ENCODE peak calls at places on chromosomes 6 and 20, in five cellular contexts. One of them, this sample, is unnamed.

GRCh38 chr20:732727-733126 is 35.6 kb downstream of the SLC52A3 start:
- DNase-seq in Panc1: no peak
- DNase-seq in cardiac muscle cell: no peak
- DNase-seq in heart left ventricle: no peak
- DNase-seq in psoas muscle: no peak
- DNase-seq in this sample: no peak

GRCh38 chr6:107315116-107315515 is 144.2 kb downstream of the PDSS2 start:
- DNase-seq in heart left ventricle: no peak
- DNase-seq in Panc1: no peak
- DNase-seq in psoas muscle: no peak
- DNase-seq in cardiac muscle cell: no peak
- DNase-seq in this sample: no peak

GRCh38 chr6:116616757-116617093 is 446 bp downstream of the RSPH4A start:
- DNase-seq in heart left ventricle: peak; percentile 21
- DNase-seq in psoas muscle: peak; percentile 21
- DNase-seq in cardiac muscle cell: no peak
- DNase-seq in Panc1: no peak
- DNase-seq in this sample: peak; percentile 3

GRCh38 chr20:998431-998830 is 3.7 kb downstream of the RSPO4 start:
- DNase-seq in heart left ventricle: no peak
- DNase-seq in cardiac muscle cell: no peak
- DNase-seq in psoas muscle: no peak
- DNase-seq in Panc1: no peak
- DNase-seq in this sample: no peak

GRCh38 chr6:37500294-37500608 is 558 bp upstream of the CCDC167 start:
- DNase-seq in cardiac muscle cell: no peak
- DNase-seq in Panc1: no peak
- DNase-seq in psoas muscle: no peak
- DNase-seq in heart left ventricle: no peak
- DNase-seq in this sample: no peak

GRCh38 chr6:159045826-159046225 is 1.0 kb upstream of the TAGAP start:
- DNase-seq in Panc1: no peak
- DNase-seq in psoas muscle: no peak
- DNase-seq in heart left ventricle: no peak
- DNase-seq in cardiac muscle cell: no peak
- DNase-seq in this sample: no peak

GRCh38 chr6:30325873-30326445 is 768 bp upstream of the TRIM39 start:
- DNase-seq in psoas muscle: peak; percentile 40
- DNase-seq in Panc1: peak; percentile 36
- DNase-seq in cardiac muscle cell: no peak
- DNase-seq in heart left ventricle: peak; percentile 41
- DNase-seq in this sample: no peak

GRCh38 chr6:2697291-2697690 is 53.4 kb downstream of the MYLK4 start:
- DNase-seq in heart left ventricle: no peak
- DNase-seq in cardiac muscle cell: no peak
- DNase-seq in psoas muscle: no peak
- DNase-seq in Panc1: no peak
- DNase-seq in this sample: no peak

GRCh38 chr6:129498950-129499870 is 210.8 kb downstream of the ARHGAP18 start:
- DNase-seq in cardiac muscle cell: peak; percentile 70
- DNase-seq in psoas muscle: no peak
- DNase-seq in heart left ventricle: no peak
- DNase-seq in Panc1: peak; percentile 20
- DNase-seq in this sample: no peak

GRCh38 chr6:147035891-147036290 is 168.3 kb upstream of the STXBP5 start:
- DNase-seq in heart left ventricle: no peak
- DNase-seq in Panc1: no peak
- DNase-seq in psoas muscle: no peak
- DNase-seq in cardiac muscle cell: peak; percentile 36
- DNase-seq in this sample: no peak

GRCh38 chr6:106039836-106040592 is 46.1 kb upstream of the PRDM1 start:
- DNase-seq in heart left ventricle: no peak
- DNase-seq in cardiac muscle cell: no peak
- DNase-seq in psoas muscle: no peak
- DNase-seq in Panc1: no peak
- DNase-seq in this sample: no peak

GRCh38 chr20:31551581-31552081 is 37.4 kb downstream of the HM13 start:
- DNase-seq in cardiac muscle cell: no peak
- DNase-seq in Panc1: no peak
- DNase-seq in psoas muscle: no peak
- DNase-seq in heart left ventricle: no peak
- DNase-seq in this sample: no peak

GRCh38 chr6:63675138-63675537 is 39.5 kb downstream of the PHF3 start:
- DNase-seq in Panc1: no peak
- DNase-seq in cardiac muscle cell: no peak
- DNase-seq in psoas muscle: no peak
- DNase-seq in heart left ventricle: no peak
- DNase-seq in this sample: no peak

GRCh38 chr20:51010043-51010365 is 12.9 kb downstream of the KCNG1 start:
- DNase-seq in heart left ventricle: no peak
- DNase-seq in Panc1: no peak
- DNase-seq in cardiac muscle cell: no peak
- DNase-seq in psoas muscle: no peak
- DNase-seq in this sample: no peak

GRCh38 chr6:117870477-117871243 is 36.4 kb upstream of the SLC35F1 start:
- DNase-seq in cardiac muscle cell: no peak
- DNase-seq in psoas muscle: no peak
- DNase-seq in Panc1: no peak
- DNase-seq in heart left ventricle: no peak
- DNase-seq in this sample: no peak

GRCh38 chr20:41408131-41408789 is 41.6 kb upstream of the EMILIN3 start:
- DNase-seq in psoas muscle: no peak
- DNase-seq in heart left ventricle: no peak
- DNase-seq in Panc1: no peak
- DNase-seq in cardiac muscle cell: no peak
- DNase-seq in this sample: no peak

GRCh38 chr6:34056301-34056700 is 89.6 kb downstream of the GRM4 start:
- DNase-seq in psoas muscle: peak; percentile 65
- DNase-seq in Panc1: no peak
- DNase-seq in cardiac muscle cell: peak; percentile 89
- DNase-seq in heart left ventricle: peak; percentile 56
- DNase-seq in this sample: no peak

GRCh38 chr6:162260024-162260423 is 467.5 kb downstream of the PRKN start:
- DNase-seq in Panc1: no peak
- DNase-seq in psoas muscle: no peak
- DNase-seq in heart left ventricle: no peak
- DNase-seq in cardiac muscle cell: no peak
- DNase-seq in this sample: no peak

GRCh38 chr6:38021571-38021970 is 202.0 kb downstream of the ZFAND3 start:
- DNase-seq in cardiac muscle cell: no peak
- DNase-seq in Panc1: no peak
- DNase-seq in psoas muscle: no peak
- DNase-seq in heart left ventricle: no peak
- DNase-seq in this sample: no peak

GRCh38 chr20:47244451-47244850 is 112.0 kb downstream of the ZMYND8 start:
- DNase-seq in cardiac muscle cell: no peak
- DNase-seq in Panc1: no peak
- DNase-seq in psoas muscle: no peak
- DNase-seq in heart left ventricle: no peak
- DNase-seq in this sample: no peak

GRCh38 chr6:53066059-53066406 is 829 bp downstream of the FBXO9 start:
- DNase-seq in heart left ventricle: peak; percentile 58
- DNase-seq in Panc1: no peak
- DNase-seq in cardiac muscle cell: peak; percentile 35
- DNase-seq in psoas muscle: peak; percentile 59
- DNase-seq in this sample: peak; percentile 39

GRCh38 chr6:84390334-84390733 is 162.9 kb upstream of the CEP162 start:
- DNase-seq in Panc1: no peak
- DNase-seq in cardiac muscle cell: no peak
- DNase-seq in heart left ventricle: no peak
- DNase-seq in psoas muscle: no peak
- DNase-seq in this sample: no peak

GRCh38 chr20:44092551-44093248 is 94.3 kb downstream of the JPH2 start:
- DNase-seq in heart left ventricle: no peak
- DNase-seq in psoas muscle: no peak
- DNase-seq in cardiac muscle cell: peak; percentile 70
- DNase-seq in Panc1: no peak
- DNase-seq in this sample: no peak

GRCh38 chr6:139640453-139640852 is 266.0 kb upstream of the CITED2 start:
- DNase-seq in cardiac muscle cell: peak; percentile 42
- DNase-seq in heart left ventricle: no peak
- DNase-seq in psoas muscle: no peak
- DNase-seq in Panc1: no peak
- DNase-seq in this sample: no peak

DNA sequence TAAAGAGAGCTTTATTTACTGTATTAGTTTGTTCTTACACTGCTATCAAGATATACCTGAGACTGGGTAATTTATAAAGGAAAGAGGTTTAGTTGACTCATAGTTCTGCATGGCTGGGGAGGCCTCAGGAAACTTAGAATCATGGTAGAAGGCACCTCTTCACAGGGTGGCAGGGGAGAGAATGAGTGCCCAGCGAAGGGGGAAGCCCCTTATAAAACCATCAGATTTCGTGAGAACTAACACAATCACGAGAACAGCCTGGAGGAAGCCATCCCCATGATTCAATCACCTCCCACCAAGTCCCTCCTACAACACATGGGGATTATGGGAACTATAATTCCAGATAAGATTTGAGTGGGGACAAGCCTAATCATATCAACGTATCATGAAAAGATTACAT is 27.2 kb downstream of the ARID1B start:
- DNase-seq in heart left ventricle: no peak
- DNase-seq in Panc1: no peak
- DNase-seq in cardiac muscle cell: no peak
- DNase-seq in psoas muscle: no peak
- DNase-seq in this sample: no peak
- H3K4me1 ChIP-seq in heart left ventricle: peaks cover 21% of the 10 kb centered on the region
- H3K4me1 ChIP-seq in Panc1: peaks cover 20% of the 10 kb centered on the region
- H3K4me1 ChIP-seq in cardiac muscle cell: peaks cover 21% of the 10 kb centered on the region
- H3K4me1 ChIP-seq in psoas muscle: peaks cover 33% of the 10 kb centered on the region
- H3K4me1 ChIP-seq in this sample: peaks cover 40% of the 10 kb centered on the region

DNA sequence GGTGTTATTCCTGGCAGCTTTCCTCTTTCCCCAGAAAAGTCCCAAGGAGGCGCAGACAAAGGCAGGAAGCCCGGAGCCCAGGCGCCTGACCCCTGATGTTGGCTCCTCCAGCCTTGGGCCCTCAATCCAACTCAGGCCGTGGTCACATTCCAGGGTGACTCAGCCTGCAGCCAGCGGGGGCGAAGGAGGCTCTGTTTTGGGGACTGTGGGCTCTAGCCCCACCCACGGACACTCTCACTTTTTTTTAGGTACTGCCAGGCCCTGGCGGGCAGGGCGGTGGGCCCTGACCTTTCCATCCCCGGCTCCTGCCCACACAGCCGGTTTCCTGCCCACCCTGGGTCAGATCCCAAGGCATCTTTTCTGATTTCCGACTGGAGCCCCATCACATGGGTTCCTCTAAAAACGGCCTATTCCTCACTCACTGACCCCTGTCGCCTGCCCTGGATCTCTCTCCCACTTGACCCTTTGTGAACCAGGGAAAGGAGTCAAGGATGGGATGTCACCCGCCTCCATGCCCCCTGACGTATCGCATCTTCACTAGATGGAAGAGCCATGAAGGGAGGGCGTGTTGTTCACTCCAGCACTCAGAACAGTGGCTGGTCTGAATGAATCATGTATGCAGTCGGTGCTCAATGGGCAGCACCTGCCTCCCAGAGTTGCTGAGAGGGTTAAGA is 5.5 kb downstream of the PTGIS start:
- DNase-seq in heart left ventricle: peak; percentile 86
- DNase-seq in cardiac muscle cell: peak; percentile 91
- DNase-seq in Panc1: no peak
- DNase-seq in psoas muscle: peak; percentile 87
- DNase-seq in this sample: no peak
- H3K27ac ChIP-seq in heart left ventricle: peak overlapping the region; percentile 85
- H3K27ac ChIP-seq in cardiac muscle cell: no peak overlapping the region
- H3K27ac ChIP-seq in Panc1: peak overlapping the region; percentile 75
- H3K27ac ChIP-seq in psoas muscle: peak overlapping the region; percentile 46
- H3K27ac ChIP-seq in this sample: no peak overlapping the region

GRCh38 chr20:35732644-35732982 is 9.4 kb downstream of the RBM39 start:
- DNase-seq in psoas muscle: no peak
- DNase-seq in Panc1: no peak
- DNase-seq in cardiac muscle cell: no peak
- DNase-seq in heart left ventricle: no peak
- DNase-seq in this sample: no peak
- H3K4me1 ChIP-seq in psoas muscle: peaks cover 74% of the 10 kb centered on the region
- H3K4me1 ChIP-seq in Panc1: peaks cover 11% of the 10 kb centered on the region
- H3K4me1 ChIP-seq in cardiac muscle cell: peaks cover 5% of the 10 kb centered on the region
- H3K4me1 ChIP-seq in heart left ventricle: peaks cover 26% of the 10 kb centered on the region
- H3K4me1 ChIP-seq in this sample: peaks cover 72% of the 10 kb centered on the region

DNA sequence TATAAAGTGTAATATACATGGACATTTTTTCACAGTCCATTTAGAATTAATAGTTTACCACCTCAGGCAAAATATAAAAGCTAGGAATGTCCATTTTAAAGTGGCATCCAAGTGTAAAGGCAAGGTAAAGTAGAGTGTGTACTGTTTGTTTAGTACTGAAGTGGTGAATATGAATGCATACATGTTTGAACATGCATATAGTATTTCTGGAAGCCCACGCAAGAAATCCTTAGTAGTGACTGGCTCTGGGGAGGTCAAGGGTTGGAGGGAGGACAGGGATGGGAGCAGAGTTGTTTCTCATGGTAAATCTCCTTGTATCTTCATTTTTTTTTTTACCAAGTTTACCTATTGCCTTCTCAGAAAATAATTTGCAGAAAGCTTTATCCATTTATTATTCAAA is 129.2 kb downstream of the UNC5CL start:
- DNase-seq in Panc1: no peak
- DNase-seq in cardiac muscle cell: no peak
- DNase-seq in heart left ventricle: no peak
- DNase-seq in psoas muscle: no peak
- DNase-seq in this sample: no peak
- H3K27ac ChIP-seq in Panc1: peak overlapping the region; percentile 85
- H3K27ac ChIP-seq in cardiac muscle cell: no peak overlapping the region
- H3K27ac ChIP-seq in heart left ventricle: no peak overlapping the region
- H3K27ac ChIP-seq in psoas muscle: no peak overlapping the region
- H3K27ac ChIP-seq in this sample: no peak overlapping the region

GRCh38 chr20:37373020-37373592 is 27.2 kb downstream of the SRC start:
- DNase-seq in Panc1: no peak
- DNase-seq in cardiac muscle cell: no peak
- DNase-seq in heart left ventricle: no peak
- DNase-seq in psoas muscle: no peak
- DNase-seq in this sample: no peak
- H3K4me1 ChIP-seq in Panc1: no peaks in the 10 kb centered on the region
- H3K4me1 ChIP-seq in cardiac muscle cell: no peaks in the 10 kb centered on the region
- H3K4me1 ChIP-seq in heart left ventricle: no peaks in the 10 kb centered on the region
- H3K4me1 ChIP-seq in psoas muscle: no peaks in the 10 kb centered on the region
- H3K4me1 ChIP-seq in this sample: no peaks in the 10 kb centered on the region

DNA sequence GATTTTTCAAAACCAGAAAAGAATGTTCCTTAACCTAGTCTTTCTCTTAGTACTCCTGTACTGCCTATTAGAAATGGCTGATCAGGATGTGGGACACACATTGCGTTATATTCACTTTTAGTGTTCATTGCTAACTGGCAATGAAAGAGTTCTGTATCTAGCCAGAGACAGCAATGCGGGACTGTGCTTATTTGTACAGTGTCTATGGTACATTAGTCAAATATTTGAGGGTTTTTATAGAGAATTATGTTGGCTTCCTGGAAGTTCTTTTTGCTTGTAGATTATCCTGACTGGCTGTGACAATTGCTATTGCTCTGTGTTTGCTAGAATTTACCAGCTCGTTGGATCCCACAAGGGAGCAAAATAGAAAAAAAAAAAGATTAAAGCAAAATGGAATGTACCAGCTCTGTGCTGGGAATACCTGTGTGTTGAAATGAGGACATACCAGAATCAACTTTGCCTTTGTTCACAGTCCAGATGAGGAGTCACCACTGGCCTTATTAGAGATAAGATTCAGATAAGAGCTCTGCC is 22.4 kb upstream of the IFNGR1 start:
- DNase-seq in Panc1: no peak
- DNase-seq in cardiac muscle cell: peak; percentile 65
- DNase-seq in heart left ventricle: no peak
- DNase-seq in psoas muscle: no peak
- DNase-seq in this sample: no peak
- H3K27ac ChIP-seq in Panc1: no peak overlapping the region
- H3K27ac ChIP-seq in cardiac muscle cell: no peak overlapping the region
- H3K27ac ChIP-seq in heart left ventricle: no peak overlapping the region
- H3K27ac ChIP-seq in psoas muscle: no peak overlapping the region
- H3K27ac ChIP-seq in this sample: no peak overlapping the region